ENCODE peak calls at places on chromosome 1, in four cellular contexts. Y is thoracic aorta, Q is HCT116, H is GM20000. L is an unnamed sample.

GRCh38 chr1:66824771-66825170 is 23.7 kb upstream of the INSL5 start:
- DNase-seq in Q (no peak), Y (no peak), H (no peak), L (no peak)

GRCh38 chr1:24077278-24077978 is 34.5 kb downstream of the MYOM3 start:
- DNase-seq in H (no peak), Q (no peak), Y (no peak), L (no peak)

GRCh38 chr1:230498704-230499103 is 72.6 kb upstream of the PGBD5 start:
- DNase-seq in Y (no peak), Q (no peak), H (no peak), L (no peak)

GRCh38 chr1:207027921-207028320 is 4.6 kb downstream of the C1orf116 start:
- DNase-seq in Y (no peak), Q (no peak), H (no peak), L (no peak)

GRCh38 chr1:29245876-29246275 is 9.6 kb downstream of the PTPRU start:
- DNase-seq in Y (no peak), Q (no peak), H (no peak), L (no peak)

GRCh38 chr1:119582801-119583200 is 65.3 kb downstream of the ZNF697 start:
- DNase-seq in Q (peak; percentile 48), H (peak; percentile 16), Y (no peak), L (no peak)

GRCh38 chr1:162631546-162632233 is 574 bp upstream of the DDR2 start:
- DNase-seq in Q (no peak), H (no peak), Y (no peak), L (no peak)

GRCh38 chr1:151980287-151981177 is 13.1 kb downstream of the S100A10 start:
- DNase-seq in Y (no peak), H (no peak), Q (no peak), L (no peak)

GRCh38 chr1:24705260-24706073 is 39.8 kb upstream of the CLIC4 start:
- DNase-seq in Y (no peak), H (peak; percentile 85), Q (peak; percentile 81), L (peak; percentile 64)

GRCh38 chr1:214466759-214467585 is 84.4 kb downstream of the PTPN14 start:
- DNase-seq in Y (no peak), Q (no peak), H (no peak), L (no peak)

GRCh38 chr1:194466706-194467105 is 1280.3 kb upstream of the B3GALT2 start:
- DNase-seq in H (no peak), Y (no peak), Q (no peak), L (no peak)

GRCh38 chr1:108643492-108644333 is 17.2 kb downstream of the HENMT1 start:
- DNase-seq in Y (no peak), H (peak; percentile 75), Q (peak; percentile 15), L (no peak)

GRCh38 chr1:29426701-29427279 is 190.5 kb downstream of the PTPRU start:
- DNase-seq in Q (no peak), Y (no peak), H (no peak), L (no peak)

GRCh38 chr1:40868051-40868723 is 6.0 kb upstream of the CITED4 start:
- DNase-seq in H (no peak), Y (no peak), Q (no peak), L (no peak)

GRCh38 chr1:216015116-216015515 is 408.1 kb downstream of the USH2A start:
- DNase-seq in Q (no peak), Y (no peak), H (no peak), L (no peak)

GRCh38 chr1:224502459-224503160 is 68.0 kb upstream of the WDR26 start:
- DNase-seq in Q (no peak), H (no peak), Y (no peak), L (no peak)

GRCh38 chr1:95534985-95535384 is 301.0 kb downstream of the RWDD3 start:
- DNase-seq in H (no peak), Q (no peak), Y (no peak), L (no peak)

GRCh38 chr1:17460265-17460664 is 20.8 kb upstream of the RCC2 start:
- DNase-seq in Y (no peak), Q (no peak), H (no peak), L (no peak)

GRCh38 chr1:232382671-232383070 is 247.3 kb downstream of the SIPA1L2 start:
- DNase-seq in Y (no peak), Q (no peak), H (no peak), L (no peak)

GRCh38 chr1:58568911-58569310 is 8.1 kb downstream of the TACSTD2 start:
- DNase-seq in Q (no peak), H (no peak), Y (no peak), L (no peak)

GRCh38 chr1:185567006-185567405 is 167.2 kb upstream of the HMCN1 start:
- DNase-seq in H (peak; percentile 34), Y (no peak), Q (peak; percentile 13), L (no peak)

DNA sequence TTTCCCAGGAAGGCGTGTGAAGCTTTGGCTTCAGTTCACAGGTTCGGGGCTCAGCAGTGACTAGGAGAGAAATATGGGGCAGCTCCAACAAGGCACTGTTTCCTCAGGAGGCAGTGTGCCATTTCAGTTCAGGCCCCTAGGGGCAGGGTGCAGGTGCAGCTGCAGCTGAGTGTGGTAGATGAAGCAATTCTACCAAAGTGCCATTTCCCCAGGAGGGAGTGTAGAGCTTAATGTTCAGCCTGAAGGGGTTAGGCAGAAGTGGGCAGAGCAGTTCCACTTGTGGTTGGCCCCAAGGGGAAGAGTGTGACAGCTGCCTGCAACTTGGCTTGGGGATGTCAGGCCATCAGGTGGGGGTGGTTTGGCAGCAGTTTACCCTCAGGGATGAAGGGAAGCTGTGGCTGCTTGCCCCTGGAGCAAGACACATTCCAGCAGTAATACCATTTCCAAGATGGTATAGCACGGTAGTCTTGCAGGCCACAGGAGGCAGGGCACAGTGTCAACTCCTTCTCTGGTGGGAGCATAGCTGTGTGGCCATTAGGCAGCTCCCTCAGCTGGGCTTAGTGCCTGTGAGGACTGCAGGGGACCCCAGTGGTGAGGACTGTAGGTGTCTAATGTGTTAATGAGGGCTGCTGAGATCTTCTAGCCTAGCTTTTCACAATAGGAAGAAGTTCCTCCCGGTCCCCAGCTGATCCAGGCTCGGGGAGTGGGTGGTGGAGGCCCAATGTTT is 34.7 kb downstream of the RGSL1 start:
- DNase-seq in H (peak; percentile 31), Y (no peak), Q (peak; percentile 16), L (peak; percentile 22)
- TF ChIP-seq CTCF in H (peak; percentile 38), Y (no peak), Q (peak; percentile 72), L (peak; percentile 70)

GRCh38 chr1:22126531-22126930 is 16.4 kb downstream of the WNT4 start:
- DNase-seq in Y (no peak), Q (no peak), H (no peak), L (no peak)

GRCh38 chr1:22131062-22131461 is 11.8 kb downstream of the WNT4 start:
- DNase-seq in Q (no peak), H (no peak), Y (no peak), L (no peak)

GRCh38 chr1:22129501-22130117 is 13.3 kb downstream of the WNT4 start:
- DNase-seq in H (no peak), Q (no peak), Y (no peak), L (no peak)

GRCh38 chr1:22127248-22127647 is 15.6 kb downstream of the WNT4 start:
- DNase-seq in H (no peak), Q (no peak), Y (no peak), L (no peak)

GRCh38 chr1:22128392-22128791 is 14.5 kb downstream of the WNT4 start:
- DNase-seq in Q (no peak), H (no peak), Y (no peak), L (no peak)
- TF ChIP-seq CTCF in Q (no peak), H (no peak), Y (no peak), L (no peak)

DNA sequence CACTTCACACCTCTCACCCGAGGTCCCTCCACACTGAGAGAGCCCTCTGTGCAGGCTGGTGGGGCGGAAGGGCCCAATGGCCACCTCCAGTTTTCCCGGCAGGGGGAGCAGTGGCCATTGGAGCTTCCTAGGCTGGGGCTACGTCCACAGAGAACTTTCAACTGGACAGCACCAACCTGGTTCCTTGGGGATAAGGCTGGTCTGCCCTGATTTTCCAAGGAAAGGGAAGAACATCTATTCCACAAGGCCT is 20.3 kb upstream of the LAPTM5 start:
- DNase-seq in Q (no peak), Y (no peak), H (no peak), L (no peak)
- TF ChIP-seq CTCF in Q (no peak), Y (no peak), H (no peak), L (no peak)

GRCh38 chr1:235892734-235893413 is 26.2 kb upstream of the LYST start:
- DNase-seq in Y (no peak), H (no peak), Q (no peak), L (no peak)
- TF ChIP-seq CTCF in Y (no peak), H (no peak), Q (no peak), L (no peak)

DNA sequence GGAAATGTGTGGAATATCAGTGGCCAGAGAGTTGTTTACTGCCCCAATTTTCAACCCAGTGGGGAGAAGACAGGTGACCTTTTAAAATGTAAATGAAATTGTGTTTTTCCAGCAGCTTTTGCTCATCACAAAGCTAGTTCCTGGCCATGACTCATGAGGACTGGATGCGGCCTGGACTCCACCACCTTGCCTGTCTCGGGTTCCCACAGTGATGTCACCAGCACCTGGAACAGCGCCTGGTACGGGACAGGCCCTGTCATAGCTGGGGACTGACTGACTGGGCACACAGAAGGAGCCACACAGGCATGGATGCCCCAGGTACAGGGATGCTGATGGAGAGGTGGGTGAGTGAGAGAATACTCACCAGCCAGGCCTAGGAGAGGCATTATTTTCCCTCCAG is 277.1 kb downstream of the AJAP1 start:
- DNase-seq in Q (no peak), Y (no peak), H (no peak), L (no peak)
- TF ChIP-seq CTCF in Q (no peak), Y (no peak), H (no peak), L (no peak)

GRCh38 chr1:60170709-60171108 is 97.1 kb upstream of the C1orf87 start:
- DNase-seq in H (no peak), Q (no peak), Y (no peak), L (no peak)
- TF ChIP-seq CTCF in H (no peak), Q (no peak), Y (no peak), L (no peak)